ENCODE peak calls at places on chromosomes 2 and 18, in ten cellular contexts. X is psoas muscle; D is RWPE1; T is activated CD8-positive, alpha-beta memory T cell treated with anti-CD3 and anti-CD28 coated beads, Interleukin-2, amount 10 ng/mL, durations not matched to agents 7 days and 5 days; Q is heart left ventricle; O is sciatic nerve; V is OCI-LY7; M is head of caudate nucleus; U is HCEC 1CT; R is HS-5. G is an unnamed sample.

GRCh38 chr2:45192481-45192880 is 183.2 kb upstream of the SIX2 start:
- DNase-seq in X (no peak), D (no peak), T (no peak), Q (no peak), O (no peak), V (no peak), M (no peak), U (no peak), R (no peak), G (no peak)

GRCh38 chr2:136436921-136437320 is 319.0 kb upstream of the CXCR4 start:
- DNase-seq in X (no peak), D (no peak), T (no peak), Q (no peak), O (no peak), V (no peak), M (no peak), U (no peak), R (no peak), G (no peak)

GRCh38 chr2:237590272-237591020 is at the start of gene RAB17:
- DNase-seq in X (no peak), D (peak; percentile 61), T (no peak), Q (peak; percentile 39), O (no peak), V (no peak), M (no peak), U (no peak), R (no peak), G (no peak)

GRCh38 chr2:158893057-158893456 is 75.4 kb upstream of the TANC1 start:
- DNase-seq in X (no peak), D (peak; percentile 87), T (no peak), Q (no peak), O (no peak), V (no peak), M (no peak), U (no peak), R (no peak), G (no peak)

GRCh38 chr2:232893834-232894233 is 23.8 kb downstream of the SNORC start:
- DNase-seq in X (peak; percentile 45), D (no peak), T (no peak), Q (no peak), O (no peak), V (no peak), M (no peak), U (no peak), R (no peak), G (no peak)

GRCh38 chr2:222686086-222686750 is 14.8 kb downstream of the MOGAT1 start:
- DNase-seq in X (no peak), D (no peak), T (no peak), Q (no peak), O (no peak), V (no peak), M (no peak), U (no peak), R (no peak), G (no peak)

GRCh38 chr18:9612215-9612830 is 2.0 kb downstream of the PPP4R1 start:
- DNase-seq in X (no peak), D (peak; percentile 76), T (peak; percentile 43), Q (no peak), O (no peak), V (peak; percentile 72), M (no peak), U (peak; percentile 68), R (no peak), G (peak; percentile 74)

GRCh38 chr2:102110596-102111334 is 31.8 kb upstream of the IL1R1 start:
- DNase-seq in X (peak; percentile 59), D (no peak), T (no peak), Q (no peak), O (no peak), V (no peak), M (no peak), U (no peak), R (no peak), G (no peak)

GRCh38 chr2:41881249-41881648 is 166.6 kb upstream of the PKDCC start:
- DNase-seq in X (no peak), D (no peak), T (no peak), Q (no peak), O (no peak), V (no peak), M (no peak), U (peak; percentile 36), R (no peak), G (no peak)

GRCh38 chr2:106852103-106852502 is 33.9 kb downstream of the ST6GAL2 start:
- DNase-seq in X (no peak), D (no peak), T (no peak), Q (no peak), O (no peak), V (no peak), M (no peak), U (no peak), R (no peak), G (no peak)

GRCh38 chr18:63979409-63979908 is 9.6 kb downstream of the SERPINB8 start:
- DNase-seq in X (no peak), D (peak; percentile 36), T (peak; percentile 67), Q (no peak), O (no peak), V (peak; percentile 54), M (peak; percentile 11), U (peak; percentile 43), R (no peak), G (peak; percentile 80)